ENCODE peak calls at places on chromosomes 4 and X, in seven cellular contexts. One of them, this sample, is unnamed.

GRCh38 chrX:65997978-65998717 is 41.7 kb downstream of the VSIG4 start:
- DNase-seq in foreskin fibroblast: no peak
- DNase-seq in MCF 10A: no peak
- DNase-seq in kidney epithelial cell: no peak
- DNase-seq in HepG2: no peak
- DNase-seq in fibroblast of mammary gland: no peak
- DNase-seq in kidney: no peak
- DNase-seq in this sample: no peak

GRCh38 chrX:47351706-47352105 is 18.7 kb upstream of the ZNF157 start:
- DNase-seq in HepG2: no peak
- DNase-seq in kidney: no peak
- DNase-seq in fibroblast of mammary gland: peak
- DNase-seq in kidney epithelial cell: no peak
- DNase-seq in foreskin fibroblast: no peak
- DNase-seq in MCF 10A: peak
- DNase-seq in this sample: no peak

GRCh38 chr4:92106816-92107215 is 196.9 kb upstream of the GRID2 start:
- DNase-seq in kidney: no peak
- DNase-seq in MCF 10A: no peak
- DNase-seq in kidney epithelial cell: no peak
- DNase-seq in HepG2: no peak
- DNase-seq in fibroblast of mammary gland: no peak
- DNase-seq in foreskin fibroblast: no peak
- DNase-seq in this sample: no peak

GRCh38 chr4:80312124-80312523 is 23.4 kb upstream of the CFAP299 start:
- DNase-seq in MCF 10A: no peak
- DNase-seq in HepG2: no peak
- DNase-seq in kidney: no peak
- DNase-seq in kidney epithelial cell: no peak
- DNase-seq in foreskin fibroblast: no peak
- DNase-seq in fibroblast of mammary gland: no peak
- DNase-seq in this sample: no peak

GRCh38 chr4:166502660-166503059 is 629.6 kb downstream of the TLL1 start:
- DNase-seq in kidney epithelial cell: no peak
- DNase-seq in HepG2: no peak
- DNase-seq in MCF 10A: no peak
- DNase-seq in foreskin fibroblast: no peak
- DNase-seq in kidney: no peak
- DNase-seq in fibroblast of mammary gland: no peak
- DNase-seq in this sample: no peak

GRCh38 chr4:120443111-120443510 is 376.5 kb upstream of the MAD2L1 start:
- DNase-seq in MCF 10A: no peak
- DNase-seq in kidney: no peak
- DNase-seq in fibroblast of mammary gland: peak
- DNase-seq in kidney epithelial cell: no peak
- DNase-seq in foreskin fibroblast: peak
- DNase-seq in HepG2: no peak
- DNase-seq in this sample: no peak

GRCh38 chrX:9443327-9443726 is 21.5 kb upstream of the TBL1X start:
- DNase-seq in foreskin fibroblast: no peak
- DNase-seq in HepG2: no peak
- DNase-seq in fibroblast of mammary gland: no peak
- DNase-seq in kidney: no peak
- DNase-seq in kidney epithelial cell: no peak
- DNase-seq in MCF 10A: no peak
- DNase-seq in this sample: no peak

GRCh38 chr4:168408620-168409019 is 71.7 kb downstream of the DDX60L start:
- DNase-seq in kidney epithelial cell: peak
- DNase-seq in MCF 10A: peak
- DNase-seq in foreskin fibroblast: peak
- DNase-seq in HepG2: no peak
- DNase-seq in fibroblast of mammary gland: peak
- DNase-seq in kidney: no peak
- DNase-seq in this sample: no peak

GRCh38 chrX:53729756-53730155 is 43.2 kb upstream of the HUWE1 start:
- DNase-seq in foreskin fibroblast: no peak
- DNase-seq in kidney epithelial cell: no peak
- DNase-seq in kidney: no peak
- DNase-seq in fibroblast of mammary gland: no peak
- DNase-seq in HepG2: no peak
- DNase-seq in MCF 10A: no peak
- DNase-seq in this sample: no peak

GRCh38 chr4:179110356-179110755 is 1668.1 kb upstream of the AGA start:
- DNase-seq in kidney: no peak
- DNase-seq in foreskin fibroblast: peak
- DNase-seq in MCF 10A: peak
- DNase-seq in kidney epithelial cell: peak
- DNase-seq in fibroblast of mammary gland: peak
- DNase-seq in HepG2: no peak
- DNase-seq in this sample: no peak

GRCh38 chr4:3021627-3022026 is 52.7 kb downstream of the HTT-AS start:
- DNase-seq in kidney: peak
- DNase-seq in fibroblast of mammary gland: no peak
- DNase-seq in kidney epithelial cell: no peak
- DNase-seq in HepG2: no peak
- DNase-seq in MCF 10A: no peak
- DNase-seq in foreskin fibroblast: no peak
- DNase-seq in this sample: no peak

GRCh38 chr4:181194096-181194495 is 1049.1 kb upstream of the TENM3 start:
- DNase-seq in fibroblast of mammary gland: peak
- DNase-seq in HepG2: no peak
- DNase-seq in kidney: no peak
- DNase-seq in MCF 10A: peak
- DNase-seq in kidney epithelial cell: no peak
- DNase-seq in foreskin fibroblast: no peak
- DNase-seq in this sample: no peak

GRCh38 chr4:17494258-17494657 is 17.6 kb downstream of the QDPR start:
- DNase-seq in MCF 10A: peak
- DNase-seq in HepG2: no peak
- DNase-seq in foreskin fibroblast: peak
- DNase-seq in kidney epithelial cell: peak
- DNase-seq in kidney: no peak
- DNase-seq in fibroblast of mammary gland: peak
- DNase-seq in this sample: no peak

GRCh38 chrX:40773809-40774208 is 38.5 kb upstream of the MED14 start:
- DNase-seq in MCF 10A: peak
- DNase-seq in foreskin fibroblast: peak
- DNase-seq in HepG2: no peak
- DNase-seq in kidney: no peak
- DNase-seq in kidney epithelial cell: no peak
- DNase-seq in fibroblast of mammary gland: peak
- DNase-seq in this sample: no peak

GRCh38 chr4:110624016-110624770 is 1.3 kb upstream of the PITX2 start:
- DNase-seq in HepG2: no peak
- DNase-seq in kidney: no peak
- DNase-seq in kidney epithelial cell: no peak
- DNase-seq in foreskin fibroblast: no peak
- DNase-seq in MCF 10A: no peak
- DNase-seq in fibroblast of mammary gland: no peak
- DNase-seq in this sample: no peak

GRCh38 chr4:168751263-168752225 is 254.7 kb downstream of the PALLD start:
- DNase-seq in fibroblast of mammary gland: peak
- DNase-seq in MCF 10A: peak
- DNase-seq in kidney: no peak
- DNase-seq in kidney epithelial cell: no peak
- DNase-seq in foreskin fibroblast: peak
- DNase-seq in HepG2: no peak
- DNase-seq in this sample: no peak

GRCh38 chr4:65227628-65228027 is 442.7 kb downstream of the EPHA5 start:
- DNase-seq in kidney: no peak
- DNase-seq in kidney epithelial cell: no peak
- DNase-seq in foreskin fibroblast: no peak
- DNase-seq in MCF 10A: no peak
- DNase-seq in HepG2: no peak
- DNase-seq in fibroblast of mammary gland: no peak
- DNase-seq in this sample: no peak

GRCh38 chr4:48342559-48342878 is 1.2 kb downstream of the SLAIN2 start:
- DNase-seq in MCF 10A: no peak
- DNase-seq in foreskin fibroblast: no peak
- DNase-seq in HepG2: no peak
- DNase-seq in fibroblast of mammary gland: no peak
- DNase-seq in kidney epithelial cell: no peak
- DNase-seq in kidney: no peak
- DNase-seq in this sample: no peak

GRCh38 chr4:48343531-48343930 is 2.2 kb downstream of the SLAIN2 start:
- DNase-seq in foreskin fibroblast: no peak
- DNase-seq in fibroblast of mammary gland: peak
- DNase-seq in HepG2: no peak
- DNase-seq in kidney epithelial cell: no peak
- DNase-seq in MCF 10A: no peak
- DNase-seq in kidney: no peak
- DNase-seq in this sample: no peak

GRCh38 chr4:48340905-48341775 is at the start of gene SLAIN2:
- DNase-seq in MCF 10A: peak
- DNase-seq in kidney: peak
- DNase-seq in foreskin fibroblast: peak
- DNase-seq in HepG2: peak
- DNase-seq in fibroblast of mammary gland: peak
- DNase-seq in kidney epithelial cell: peak
- DNase-seq in this sample: peak

GRCh38 chr4:48343035-48343434 is 1.7 kb downstream of the SLAIN2 start:
- DNase-seq in foreskin fibroblast: no peak
- DNase-seq in MCF 10A: no peak
- DNase-seq in kidney: no peak
- DNase-seq in fibroblast of mammary gland: no peak
- DNase-seq in kidney epithelial cell: no peak
- DNase-seq in HepG2: no peak
- DNase-seq in this sample: no peak

GRCh38 chr4:48341776-48342558 is 638 bp downstream of the SLAIN2 start:
- DNase-seq in HepG2: no peak
- DNase-seq in MCF 10A: peak
- DNase-seq in kidney: peak
- DNase-seq in kidney epithelial cell: no peak
- DNase-seq in fibroblast of mammary gland: no peak
- DNase-seq in foreskin fibroblast: no peak
- DNase-seq in this sample: peak
- TF ChIP-seq CTCF in HepG2: no peak
- TF ChIP-seq CTCF in MCF 10A: no peak
- TF ChIP-seq CTCF in kidney: no peak
- TF ChIP-seq CTCF in kidney epithelial cell: no peak
- TF ChIP-seq CTCF in fibroblast of mammary gland: no peak
- TF ChIP-seq CTCF in foreskin fibroblast: no peak
- TF ChIP-seq CTCF in this sample: no peak

GRCh38 chrX:2320089-2320488 is 180.7 kb downstream of the DHRSX start:
- DNase-seq in HepG2: no peak
- DNase-seq in fibroblast of mammary gland: no peak
- DNase-seq in kidney: no peak
- DNase-seq in MCF 10A: no peak
- DNase-seq in foreskin fibroblast: no peak
- DNase-seq in kidney epithelial cell: no peak
- DNase-seq in this sample: no peak

GRCh38 chrX:2318371-2318770 is 182.4 kb downstream of the DHRSX start:
- DNase-seq in kidney: no peak
- DNase-seq in MCF 10A: no peak
- DNase-seq in HepG2: no peak
- DNase-seq in foreskin fibroblast: no peak
- DNase-seq in kidney epithelial cell: no peak
- DNase-seq in fibroblast of mammary gland: no peak
- DNase-seq in this sample: no peak

GRCh38 chrX:2320580-2321327 is 180.0 kb downstream of the DHRSX start:
- DNase-seq in kidney epithelial cell: no peak
- DNase-seq in kidney: no peak
- DNase-seq in MCF 10A: peak
- DNase-seq in HepG2: peak
- DNase-seq in fibroblast of mammary gland: peak
- DNase-seq in foreskin fibroblast: peak
- DNase-seq in this sample: no peak

GRCh38 chrX:2324116-2324515 is 176.7 kb downstream of the DHRSX start:
- DNase-seq in MCF 10A: no peak
- DNase-seq in kidney epithelial cell: no peak
- DNase-seq in HepG2: no peak
- DNase-seq in foreskin fibroblast: no peak
- DNase-seq in fibroblast of mammary gland: no peak
- DNase-seq in kidney: no peak
- DNase-seq in this sample: no peak

DNA sequence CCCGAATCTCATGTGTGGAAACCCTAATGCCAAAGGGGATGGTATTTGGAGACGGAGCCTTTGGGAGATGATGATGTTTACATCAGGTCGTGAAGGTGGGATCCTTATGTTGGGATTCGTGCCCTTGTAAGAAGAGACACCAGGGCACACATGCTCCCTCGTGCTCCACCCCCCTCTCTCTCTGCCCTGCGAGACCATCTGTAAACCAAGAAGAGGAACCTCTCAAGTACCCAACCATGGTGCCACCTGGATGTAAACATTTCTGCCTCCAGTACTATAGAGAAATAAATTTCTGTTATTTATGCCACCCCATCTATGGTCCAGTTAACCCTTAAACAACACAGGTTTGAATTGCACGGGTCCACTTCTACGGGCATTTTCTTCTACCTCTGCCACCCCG is 179.4 kb downstream of the DHRSX start:
- DNase-seq in fibroblast of mammary gland: no peak
- DNase-seq in kidney epithelial cell: no peak
- DNase-seq in MCF 10A: no peak
- DNase-seq in kidney: no peak
- DNase-seq in HepG2: no peak
- DNase-seq in foreskin fibroblast: no peak
- DNase-seq in this sample: no peak
- TF ChIP-seq CTCF in fibroblast of mammary gland: no peak
- TF ChIP-seq CTCF in kidney epithelial cell: no peak
- TF ChIP-seq CTCF in MCF 10A: no peak
- TF ChIP-seq CTCF in kidney: no peak
- TF ChIP-seq CTCF in HepG2: no peak
- TF ChIP-seq CTCF in foreskin fibroblast: no peak
- TF ChIP-seq CTCF in this sample: no peak

DNA sequence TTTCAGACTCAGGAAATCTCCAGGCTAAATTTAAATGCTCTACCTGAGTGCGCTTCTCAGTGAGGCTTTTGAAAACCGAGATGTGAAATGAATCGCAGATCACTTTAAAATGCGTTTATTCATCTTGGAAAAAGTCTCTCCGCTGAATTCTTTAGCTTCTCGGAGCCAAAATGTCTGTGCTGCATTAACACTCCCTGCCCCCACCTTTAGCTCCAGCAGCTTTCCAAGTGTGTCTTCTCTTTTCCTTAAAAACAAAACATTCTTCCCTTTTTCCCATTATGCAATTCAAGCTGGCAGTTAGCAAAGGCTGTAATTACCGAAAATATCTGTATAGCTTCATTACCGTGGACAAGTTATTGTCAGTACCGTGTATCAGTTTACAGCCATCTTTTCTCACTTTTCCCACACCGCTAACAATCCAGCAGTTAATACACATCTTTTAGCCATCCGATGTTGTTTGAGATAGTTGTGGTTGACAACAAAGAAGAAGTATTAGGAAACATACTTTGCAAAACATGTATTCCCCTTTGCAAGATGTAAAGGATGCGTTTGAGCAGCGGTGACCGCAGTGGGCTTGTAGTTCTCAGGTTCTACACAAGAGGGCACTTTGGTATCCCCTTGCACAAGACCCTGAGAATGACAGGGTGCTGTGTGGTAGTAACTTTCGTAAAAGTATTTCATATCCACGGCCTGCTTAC is 136.1 kb upstream of the STX18 start:
- DNase-seq in HepG2: no peak
- DNase-seq in MCF 10A: no peak
- DNase-seq in kidney: no peak
- DNase-seq in kidney epithelial cell: no peak
- DNase-seq in fibroblast of mammary gland: peak
- DNase-seq in foreskin fibroblast: peak
- DNase-seq in this sample: no peak
- TF ChIP-seq CTCF in HepG2: peak
- TF ChIP-seq CTCF in MCF 10A: no peak
- TF ChIP-seq CTCF in kidney: peak
- TF ChIP-seq CTCF in kidney epithelial cell: peak
- TF ChIP-seq CTCF in fibroblast of mammary gland: peak
- TF ChIP-seq CTCF in foreskin fibroblast: peak
- TF ChIP-seq CTCF in this sample: no peak

GRCh38 chr4:85600501-85600900 is 125.6 kb downstream of the ARHGAP24 start:
- DNase-seq in MCF 10A: no peak
- DNase-seq in kidney epithelial cell: no peak
- DNase-seq in kidney: no peak
- DNase-seq in fibroblast of mammary gland: no peak
- DNase-seq in foreskin fibroblast: no peak
- DNase-seq in HepG2: no peak
- DNase-seq in this sample: no peak
- TF ChIP-seq CTCF in MCF 10A: no peak
- TF ChIP-seq CTCF in kidney epithelial cell: no peak
- TF ChIP-seq CTCF in kidney: no peak
- TF ChIP-seq CTCF in fibroblast of mammary gland: no peak
- TF ChIP-seq CTCF in foreskin fibroblast: no peak
- TF ChIP-seq CTCF in HepG2: no peak
- TF ChIP-seq CTCF in this sample: no peak

This sample was measured in GM10248.